ENCODE peak calls at places on chromosomes 12 and 14, in five cellular contexts. E is Calu3, I is IMR-90, D is ovary, B is kidney epithelial cell. A is an unnamed sample.

GRCh38 chr14:26598081-26598671 is 343 bp upstream of the NOVA1 start:
- DNase-seq in E (no peak), I (peak; percentile 82), D (peak; percentile 94), B (peak; percentile 61), A (peak; percentile 90)

GRCh38 chr12:96471368-96472040 is 17.9 kb upstream of the CFAP54 start:
- DNase-seq in E (no peak), I (peak; percentile 82), D (no peak), B (no peak), A (no peak)

GRCh38 chr14:68924392-68925158 is 54.5 kb downstream of the ACTN1 start:
- DNase-seq in E (no peak), I (no peak), D (no peak), B (peak; percentile 16), A (no peak)

GRCh38 chr14:88835661-88836060 is 11.2 kb downstream of the TTC8 start:
- DNase-seq in E (no peak), I (peak; percentile 24), D (no peak), B (no peak), A (no peak)

GRCh38 chr14:96039633-96040311 is 610 bp downstream of the C14orf132 start:
- DNase-seq in E (no peak), I (peak; percentile 16), D (peak; percentile 19), B (no peak), A (no peak)

GRCh38 chr14:106417224-106418049 is 891.1 kb downstream of the TMEM121 start:
- DNase-seq in E (peak; percentile 52), I (no peak), D (peak; percentile 25), B (no peak), A (no peak)

GRCh38 chr12:50061172-50061571 is 3.8 kb downstream of the ASIC1 start:
- DNase-seq in E (no peak), I (no peak), D (no peak), B (no peak), A (no peak)

GRCh38 chr14:91649930-91650329 is 82.0 kb downstream of the CATSPERB start:
- DNase-seq in E (peak; percentile 41), I (peak; percentile 49), D (no peak), B (no peak), A (no peak)

GRCh38 chr14:49303952-49304516 is 282.1 kb downstream of the RPS29 start:
- DNase-seq in E (peak; percentile 1), I (peak; percentile 13), D (peak; percentile 31), B (peak; percentile 14), A (no peak)

GRCh38 chr14:74444866-74445265 is 18.9 kb upstream of the SYNDIG1L start:
- DNase-seq in E (no peak), I (no peak), D (no peak), B (no peak), A (no peak)

GRCh38 chr12:129049917-129050316 is 196.6 kb downstream of the GLT1D1 start:
- DNase-seq in E (no peak), I (no peak), D (no peak), B (no peak), A (no peak)

GRCh38 chr14:63273717-63274673 is 44.7 kb downstream of the GPHB5 start:
- DNase-seq in E (no peak), I (no peak), D (no peak), B (no peak), A (no peak)

GRCh38 chr12:6767592-6768384 is 1.6 kb downstream of the PTMS start:
- DNase-seq in E (no peak), I (peak; percentile 33), D (peak; percentile 46), B (no peak), A (no peak)

GRCh38 chr12:94206886-94207285 is 58.5 kb downstream of the PLXNC1 start:
- DNase-seq in E (no peak), I (no peak), D (no peak), B (no peak), A (no peak)

GRCh38 chr12:68069276-68069675 is 80.0 kb downstream of the IFNG-AS1 start:
- DNase-seq in E (no peak), I (peak; percentile 2), D (no peak), B (no peak), A (no peak)

GRCh38 chr14:99001241-99001640 is 270.8 kb downstream of the BCL11B start:
- DNase-seq in E (no peak), I (no peak), D (no peak), B (no peak), A (no peak)

GRCh38 chr12:113867258-113867657 is 98.9 kb downstream of the RBM19 start:
- DNase-seq in E (peak; percentile 33), I (peak; percentile 33), D (no peak), B (no peak), A (no peak)

GRCh38 chr12:33438025-33438772 is 1.4 kb downstream of the SYT10 start:
- DNase-seq in E (no peak), I (no peak), D (no peak), B (no peak), A (no peak)

GRCh38 chr12:121573949-121574520 is 6.8 kb downstream of the KDM2B start:
- DNase-seq in E (no peak), I (no peak), D (no peak), B (no peak), A (no peak)

GRCh38 chr12:115264605-115265004 is 580.6 kb upstream of the TBX3 start:
- DNase-seq in E (no peak), I (no peak), D (no peak), B (no peak), A (no peak)

GRCh38 chr14:104144453-104144790 is 6.0 kb downstream of the KIF26A start:
- DNase-seq in E (no peak), I (no peak), D (no peak), B (no peak), A (no peak)

GRCh38 chr12:109637341-109637740 is 63.7 kb downstream of the MVK start:
- DNase-seq in E (no peak), I (no peak), D (no peak), B (no peak), A (no peak)

GRCh38 chr12:55696796-55697462 is 10.8 kb downstream of the ITGA7 start:
- DNase-seq in E (no peak), I (no peak), D (no peak), B (no peak), A (no peak)

GRCh38 chr12:25051583-25052190 is 102.8 kb upstream of the BCAT1 start:
- DNase-seq in E (no peak), I (no peak), D (no peak), B (no peak), A (no peak)

GRCh38 chr12:98371419-98371818 is 144.0 kb upstream of the TMPO start:
- DNase-seq in E (no peak), I (no peak), D (no peak), B (no peak), A (no peak)

DNA sequence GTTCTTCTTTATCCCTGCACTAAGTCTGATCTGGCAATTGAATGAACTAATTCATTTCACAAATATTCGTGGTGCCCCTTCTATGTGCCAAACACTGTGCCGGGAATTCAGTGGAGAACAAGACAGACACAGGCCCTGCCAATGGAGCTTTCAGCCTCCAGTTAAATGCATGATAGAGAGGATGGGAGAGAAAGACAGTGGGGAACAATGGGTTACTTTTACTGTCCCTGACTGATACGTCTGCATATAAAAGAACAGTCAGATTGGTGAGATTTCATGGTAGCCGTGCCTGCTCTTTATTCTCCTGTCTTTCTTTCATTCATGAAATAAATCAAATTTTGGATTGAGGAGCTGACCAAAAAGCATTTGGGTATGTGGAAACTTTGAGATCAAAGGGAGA is 78.5 kb downstream of the TMEM117 start:
- DNase-seq in E (no peak), I (no peak), D (no peak), B (no peak), A (no peak)
- TF ChIP-seq CTCF in E (no peak), I (no peak), D (no peak), B (no peak), A (no peak)

GRCh38 chr14:21498540-21499526 is 12.3 kb downstream of the METTL3 start:
- DNase-seq in E (peak; percentile 40), I (peak; percentile 73), D (no peak), B (no peak), A (no peak)
- TF ChIP-seq CTCF in E (peak; percentile 43), I (peak; percentile 49), D (no peak), B (peak; percentile 46), A (peak; percentile 80)

GRCh38 chr14:21631084-21631483 is 3.7 kb downstream of the OR10G2 start:
- DNase-seq in E (no peak), I (no peak), D (no peak), B (peak; percentile 2), A (no peak)

GRCh38 chr14:21626491-21627230 is 8.1 kb downstream of the OR10G2 start:
- DNase-seq in E (no peak), I (peak; percentile 24), D (no peak), B (peak; percentile 71), A (no peak)
- TF ChIP-seq CTCF in E (no peak), I (no peak), D (no peak), B (no peak), A (no peak)

GRCh38 chr12:54688309-54689033 is 40.3 kb upstream of the DCD start:
- DNase-seq in E (no peak), I (no peak), D (no peak), B (no peak), A (no peak)

GRCh38 chr12:54689034-54689372 is 40.8 kb upstream of the DCD start:
- DNase-seq in E (no peak), I (no peak), D (no peak), B (no peak), A (no peak)

GRCh38 chr12:54684636-54685630 is 36.8 kb upstream of the DCD start:
- DNase-seq in E (no peak), I (no peak), D (no peak), B (no peak), A (no peak)

GRCh38 chr12:54692353-54692752 is 44.2 kb upstream of the DCD start:
- DNase-seq in E (no peak), I (no peak), D (no peak), B (no peak), A (no peak)

GRCh38 chr12:54689984-54690383 is 41.8 kb upstream of the DCD start:
- DNase-seq in E (no peak), I (no peak), D (no peak), B (no peak), A (no peak)
- TF ChIP-seq CTCF in E (no peak), I (no peak), D (no peak), B (peak; percentile 32), A (peak; percentile 39)

GRCh38 chr12:2290516-2291065 is 237.8 kb downstream of the CACNA1C start:
- DNase-seq in E (no peak), I (no peak), D (no peak), B (no peak), A (no peak)

GRCh38 chr12:2290091-2290490 is 237.3 kb downstream of the CACNA1C start:
- DNase-seq in E (no peak), I (no peak), D (no peak), B (no peak), A (no peak)

GRCh38 chr12:2288875-2289274 is 236.1 kb downstream of the CACNA1C start:
- DNase-seq in E (no peak), I (no peak), D (no peak), B (no peak), A (no peak)

GRCh38 chr12:2288471-2288870 is 235.7 kb downstream of the CACNA1C start:
- DNase-seq in E (no peak), I (no peak), D (no peak), B (no peak), A (no peak)

GRCh38 chr12:2289525-2289924 is 236.7 kb downstream of the CACNA1C start:
- DNase-seq in E (no peak), I (no peak), D (no peak), B (no peak), A (no peak)
- TF ChIP-seq CTCF in E (no peak), I (no peak), D (no peak), B (no peak), A (no peak)